ENCODE peak calls at places on chromosomes 3 and 15, in ten cellular contexts. V, O, B, H, X, P, D, A, U and L are unnamed samples.
A peak's percentile ranks its signal among the peaks of the same experiment; 100 is the strongest.

GRCh38 chr3:179071161-179071568 is 444 bp downstream of the ZMAT3 start:
- DNase-seq in A (no peak), H (no peak), V (peak; percentile 77), D (no peak), O (peak; percentile 36), B (no peak), P (peak; percentile 62), U (no peak), X (peak; percentile 71), L (peak; percentile 21)

GRCh38 chr3:159488657-159489056 is 500.0 kb upstream of the IL12A start:
- DNase-seq in A (no peak), U (no peak), B (no peak), P (no peak), D (no peak), V (no peak), H (no peak), X (no peak), O (no peak), L (no peak)

GRCh38 chr3:60610441-60611112 is 640.7 kb downstream of the FHIT start:
- DNase-seq in V (no peak), X (peak; percentile 94), H (no peak), D (no peak), O (peak; percentile 96), P (peak; percentile 92), B (no peak), A (peak; percentile 81), U (peak; percentile 91), L (no peak)

GRCh38 chr3:160973067-160973466 is 132.1 kb downstream of the B3GALNT1 start:
- DNase-seq in V (no peak), U (no peak), O (no peak), X (no peak), A (no peak), P (no peak), H (no peak), B (no peak), D (no peak), L (no peak)

GRCh38 chr3:158683216-158683975 is 10.9 kb upstream of the LXN start:
- DNase-seq in B (no peak), V (no peak), X (peak; percentile 81), A (no peak), D (peak; percentile 61), U (no peak), P (peak; percentile 78), H (no peak), O (peak; percentile 74), L (no peak)

GRCh38 chr3:88132894-88133293 is 16.9 kb upstream of the C3orf38 start:
- DNase-seq in D (no peak), H (no peak), A (no peak), V (no peak), P (no peak), U (no peak), X (peak; percentile 26), O (no peak), B (no peak), L (no peak)

GRCh38 chr3:13546667-13547171 is 2.2 kb upstream of the FBLN2 start:
- DNase-seq in P (peak; percentile 74), U (no peak), H (no peak), X (peak; percentile 81), B (no peak), O (no peak), V (no peak), D (peak; percentile 53), A (no peak), L (no peak)

GRCh38 chr15:98719169-98719515 is 70.8 kb downstream of the IGF1R start:
- DNase-seq in A (no peak), P (peak; percentile 37), D (no peak), X (peak; percentile 59), U (no peak), V (no peak), B (no peak), O (no peak), H (no peak), L (no peak)

GRCh38 chr3:155737844-155738460 is 6.9 kb downstream of the PLCH1 start:
- DNase-seq in A (peak; percentile 83), U (no peak), H (no peak), X (no peak), V (no peak), O (no peak), P (no peak), D (peak; percentile 7), B (no peak), L (peak; percentile 31)

GRCh38 chr3:169077394-169077906 is 586.1 kb downstream of the MECOM start:
- DNase-seq in B (no peak), O (no peak), H (no peak), A (no peak), U (no peak), V (peak; percentile 14), P (no peak), X (no peak), D (no peak), L (no peak)

GRCh38 chr3:66488492-66488891 is 12.3 kb downstream of the LRIG1 start:
- DNase-seq in D (no peak), A (no peak), P (no peak), X (no peak), H (no peak), U (no peak), V (no peak), O (no peak), B (no peak), L (no peak)

GRCh38 chr15:45022871-45023658 is at the start of gene SORD:
- DNase-seq in U (peak; percentile 94), O (peak; percentile 74), B (peak; percentile 95), X (peak; percentile 77), P (peak; percentile 60), A (peak; percentile 92), D (peak; percentile 96), H (peak; percentile 87), V (peak; percentile 86), L (peak; percentile 97)

GRCh38 chr15:33729648-33730047 is 238.6 kb upstream of the CHRM5 start:
- DNase-seq in B (no peak), A (no peak), U (no peak), H (no peak), X (peak; percentile 15), D (peak; percentile 29), O (peak; percentile 27), P (no peak), V (no peak), L (no peak)

DNA sequence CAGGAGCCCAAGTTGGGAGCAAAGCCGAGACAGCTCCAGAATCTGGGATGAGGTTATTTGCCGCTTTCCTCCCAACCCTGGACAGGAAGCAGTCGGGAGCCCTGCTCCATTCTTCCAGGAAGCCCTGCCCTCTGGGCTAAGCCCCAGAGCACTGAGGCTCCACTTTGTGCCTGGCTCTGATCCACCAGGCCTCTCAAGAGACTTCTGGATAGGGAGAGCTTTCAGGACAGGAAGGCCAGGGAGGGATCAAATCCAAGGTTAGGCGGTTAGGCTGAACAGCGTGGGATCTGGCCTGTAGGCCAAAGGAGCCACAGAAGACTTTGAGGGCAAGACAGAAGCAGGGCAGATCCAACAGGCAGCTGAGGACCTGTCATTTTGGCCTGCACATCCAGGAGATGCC is 835 bp downstream of the STOML1 start:
- DNase-seq in B (no peak), V (no peak), P (no peak), X (peak; percentile 50), U (no peak), O (peak; percentile 88), D (peak; percentile 70), H (no peak), A (peak; percentile 84), L (no peak)
- TF ChIP-seq CTCF in B (no peak), V (no peak), P (no peak), X (no peak), U (no peak), O (no peak), D (no peak), H (no peak), A (no peak), L (no peak)

GRCh38 chr3:107740992-107741896 is 218.5 kb downstream of the BBX start:
- DNase-seq in U (no peak), H (no peak), B (no peak), D (peak; percentile 38), X (peak; percentile 18), O (peak; percentile 54), A (no peak), V (no peak), P (no peak), L (no peak)
- TF ChIP-seq CTCF in U (peak; percentile 56), H (no peak), B (peak; percentile 19), D (peak; percentile 27), X (peak; percentile 43), O (peak; percentile 55), A (no peak), V (peak; percentile 25), P (peak; percentile 48), L (peak; percentile 57)

GRCh38 chr3:11221818-11222217 is 50.4 kb upstream of the ATG7 start:
- DNase-seq in O (no peak), U (no peak), A (no peak), P (no peak), V (no peak), D (no peak), X (no peak), H (no peak), B (no peak), L (no peak)

GRCh38 chr3:11228041-11228440 is 44.2 kb upstream of the ATG7 start:
- DNase-seq in V (no peak), P (no peak), X (no peak), U (no peak), B (no peak), O (peak; percentile 57), H (no peak), A (no peak), D (peak; percentile 28), L (no peak)

GRCh38 chr3:11224010-11224409 is 48.2 kb upstream of the ATG7 start:
- DNase-seq in A (no peak), V (no peak), P (no peak), U (no peak), H (no peak), B (no peak), O (no peak), X (no peak), D (no peak), L (no peak)

GRCh38 chr3:11226042-11226370 is 46.2 kb upstream of the ATG7 start:
- DNase-seq in B (no peak), D (no peak), U (no peak), O (no peak), A (no peak), H (no peak), P (no peak), X (no peak), V (no peak), L (no peak)

GRCh38 chr3:11224870-11225251 is 47.3 kb upstream of the ATG7 start:
- DNase-seq in P (no peak), B (no peak), U (no peak), H (no peak), A (no peak), O (no peak), D (no peak), X (no peak), V (no peak), L (no peak)
- TF ChIP-seq CTCF in P (no peak), B (no peak), U (no peak), H (no peak), A (no peak), O (no peak), D (no peak), X (no peak), V (no peak), L (no peak)

DNA sequence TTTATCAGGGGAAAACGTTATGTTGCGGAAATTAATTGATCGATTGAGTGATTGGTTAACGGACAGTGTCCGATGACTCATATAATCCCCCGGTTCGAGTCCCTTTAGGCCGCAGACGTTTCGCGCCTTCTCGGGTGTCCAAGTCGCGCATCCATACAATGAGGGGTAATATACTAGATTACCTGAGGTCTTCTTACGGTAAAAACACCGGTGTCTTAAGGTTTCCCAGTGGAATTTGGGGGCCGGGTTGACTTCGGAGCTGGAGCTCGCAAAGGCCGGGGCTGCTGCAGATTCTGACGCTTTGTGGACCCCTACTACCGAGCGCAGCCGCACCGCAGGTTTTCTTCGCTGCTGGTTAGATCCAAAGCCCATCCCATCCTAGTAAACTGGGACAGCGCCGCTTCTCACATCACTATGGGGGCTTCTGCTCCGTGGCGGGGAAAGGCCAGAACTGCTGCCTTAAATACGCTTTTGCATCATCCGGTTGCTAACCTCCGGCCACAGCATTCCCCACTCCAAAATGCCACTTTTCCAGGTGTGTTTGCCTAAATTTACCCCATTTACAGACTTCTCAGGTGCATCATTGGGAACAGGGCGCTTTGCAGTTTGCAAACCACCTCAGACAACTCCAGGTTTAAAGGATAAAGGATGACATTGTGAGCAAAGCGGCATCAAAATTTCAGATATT is 858 bp upstream of the SACM1L start:
- DNase-seq in H (no peak), A (no peak), B (peak; percentile 49), U (no peak), V (peak; percentile 67), P (no peak), D (peak; percentile 49), X (peak; percentile 22), O (no peak), L (peak; percentile 16)
- TF ChIP-seq CTCF in H (no peak), A (no peak), B (no peak), U (no peak), V (no peak), P (no peak), D (no peak), X (no peak), O (no peak), L (no peak)